ENCODE peak calls at places on chromosomes 4 and X, in seven cellular contexts. V, H, I, C, S, N and E are unnamed samples. For H3K27me3, the result is how much of the 10 kb centered on the place peaks cover.

GRCh38 chr4:7048642-7049041 is 5.5 kb downstream of the TADA2B start:
- DNase-seq in V (no peak), H (no peak), I (no peak), C (no peak), S (no peak), N (no peak), E (no peak)

GRCh38 chr4:8409271-8410065 is 31.1 kb downstream of the ACOX3 start:
- DNase-seq in V (no peak), H (peak), I (peak), C (no peak), S (no peak), N (peak), E (no peak)

GRCh38 chr4:155033604-155034003 is 174.8 kb upstream of the NPY2R start:
- DNase-seq in V (no peak), H (no peak), I (no peak), C (peak), S (no peak), N (peak), E (no peak)

GRCh38 chr4:137359691-137360315 is 172.5 kb downstream of the PCDH18 start:
- DNase-seq in V (peak), H (no peak), I (no peak), C (no peak), S (no peak), N (no peak), E (no peak)

GRCh38 chr4:108426493-108426892 is 193.9 kb upstream of the RPL34 start:
- DNase-seq in V (no peak), H (no peak), I (no peak), C (no peak), S (no peak), N (no peak), E (no peak)

GRCh38 chr4:83252782-83253405 is 31.7 kb downstream of the COQ2 start:
- DNase-seq in V (no peak), H (peak), I (peak), C (peak), S (peak), N (peak), E (no peak)

GRCh38 chrX:153818571-153819397 is 11.6 kb downstream of the PDZD4 start:
- DNase-seq in V (no peak), H (peak), I (no peak), C (no peak), S (no peak), N (peak), E (peak)

GRCh38 chrX:100928660-100929613 is at the start of gene XKRX:
- DNase-seq in V (no peak), H (peak), I (peak), C (no peak), S (no peak), N (peak), E (no peak)

GRCh38 chr4:14719053-14719452 is 283.2 kb upstream of the CPEB2 start:
- DNase-seq in V (no peak), H (peak), I (no peak), C (no peak), S (no peak), N (no peak), E (no peak)

GRCh38 chr4:85228264-85228663 is 246.7 kb upstream of the ARHGAP24 start:
- DNase-seq in V (no peak), H (no peak), I (peak), C (no peak), S (no peak), N (no peak), E (no peak)

GRCh38 chr4:110361921-110362320 is 114.0 kb upstream of the ENPEP start:
- DNase-seq in V (no peak), H (no peak), I (no peak), C (no peak), S (no peak), N (no peak), E (no peak)

GRCh38 chrX:134676440-134676839 is 18.2 kb upstream of the PLAC1 start:
- DNase-seq in V (no peak), H (no peak), I (no peak), C (no peak), S (no peak), N (no peak), E (no peak)

GRCh38 chr4:17066972-17067371 is 168.5 kb upstream of the LDB2 start:
- DNase-seq in V (peak), H (no peak), I (no peak), C (no peak), S (no peak), N (no peak), E (no peak)

GRCh38 chr4:67593741-67594175 is 35.2 kb downstream of the STAP1 start:
- DNase-seq in V (no peak), H (no peak), I (no peak), C (no peak), S (no peak), N (no peak), E (no peak)

GRCh38 chr4:138898282-138898681 is 117.3 kb upstream of the NOCT start:
- DNase-seq in V (no peak), H (no peak), I (no peak), C (no peak), S (no peak), N (peak), E (no peak)

GRCh38 chr4:151798678-151799416 is 38.0 kb upstream of the GATB start:
- DNase-seq in V (no peak), H (no peak), I (no peak), C (no peak), S (no peak), N (no peak), E (no peak)

GRCh38 chr4:110059556-110060191 is 138.7 kb downstream of the ELOVL6 start:
- DNase-seq in V (no peak), H (no peak), I (no peak), C (no peak), S (no peak), N (no peak), E (no peak)

GRCh38 chrX:119826399-119826959 is 26.3 kb downstream of the UPF3B start:
- DNase-seq in V (no peak), H (no peak), I (no peak), C (peak), S (no peak), N (no peak), E (no peak)

GRCh38 chr4:152408514-152409327 is 127.2 kb downstream of the FBXW7 start:
- DNase-seq in V (no peak), H (no peak), I (peak), C (peak), S (no peak), N (peak), E (no peak)

GRCh38 chr4:165394275-165394674 is 15.5 kb downstream of the CPE start:
- DNase-seq in V (no peak), H (no peak), I (no peak), C (no peak), S (no peak), N (no peak), E (no peak)

GRCh38 chr4:18077808-18078207 is 56.3 kb upstream of the LCORL start:
- DNase-seq in V (no peak), H (no peak), I (no peak), C (no peak), S (no peak), N (no peak), E (no peak)

GRCh38 chr4:80202784-80203553 is 5.7 kb downstream of the PRDM8 start:
- DNase-seq in V (no peak), H (peak), I (no peak), C (no peak), S (no peak), N (no peak), E (peak)

GRCh38 chrX:76862509-76862908 is 435.0 kb downstream of the MAGEE1 start:
- DNase-seq in V (no peak), H (no peak), I (no peak), C (no peak), S (no peak), N (no peak), E (no peak)

GRCh38 chr4:95732061-95732460 is 107.8 kb upstream of the PDHA2 start:
- DNase-seq in V (no peak), H (no peak), I (no peak), C (no peak), S (no peak), N (no peak), E (no peak)

GRCh38 chr4:186104895-186105720 is 604 bp downstream of the FAM149A start:
- DNase-seq in V (no peak), H (peak), I (no peak), C (no peak), S (no peak), N (peak), E (peak)

GRCh38 chr4:22237155-22237751 is 278.6 kb downstream of the ADGRA3 start:
- DNase-seq in V (no peak), H (peak), I (peak), C (peak), S (peak), N (peak), E (no peak)

GRCh38 chrX:40108959-40109287 is 11.2 kb upstream of the BCOR start:
- DNase-seq in V (no peak), H (peak), I (peak), C (no peak), S (no peak), N (no peak), E (peak)

GRCh38 chr4:5912614-5913019 is 19.7 kb upstream of the CRMP1 start:
- DNase-seq in V (no peak), H (no peak), I (no peak), C (no peak), S (no peak), N (no peak), E (no peak)

GRCh38 chr4:41532880-41533279 is 5.1 kb upstream of the LIMCH1 start:
- DNase-seq in V (no peak), H (peak), I (no peak), C (no peak), S (no peak), N (no peak), E (no peak)

GRCh38 chrX:40420899-40421729 is 159.7 kb upstream of the ATP6AP2 start:
- DNase-seq in V (no peak), H (peak), I (no peak), C (peak), S (no peak), N (no peak), E (no peak)

GRCh38 chr4:18847276-18847890 is 825.8 kb upstream of the LCORL start:
- DNase-seq in V (no peak), H (no peak), I (no peak), C (no peak), S (no peak), N (no peak), E (no peak)

GRCh38 chrX:9342581-9343051 is 122.2 kb upstream of the TBL1X start:
- DNase-seq in V (no peak), H (peak), I (peak), C (peak), S (peak), N (peak), E (peak)

GRCh38 chrX:111868726-111869638 is 7.0 kb upstream of the TRPC5OS start:
- DNase-seq in V (no peak), H (no peak), I (no peak), C (no peak), S (no peak), N (peak), E (no peak)

GRCh38 chrX:110276778-110277177 is 41.1 kb downstream of the AMMECR1 start:
- DNase-seq in V (no peak), H (no peak), I (no peak), C (no peak), S (no peak), N (no peak), E (no peak)

GRCh38 chrX:8939344-8939743 is 94.6 kb downstream of the FAM9B start:
- DNase-seq in V (no peak), H (no peak), I (no peak), C (no peak), S (no peak), N (peak), E (no peak)

GRCh38 chr4:110007217-110007616 is 94.5 kb downstream of the EGF start:
- DNase-seq in V (no peak), H (no peak), I (no peak), C (peak), S (no peak), N (no peak), E (no peak)

GRCh38 chrX:38561951-38562719 is 793 bp downstream of the TSPAN7 start:
- DNase-seq in V (no peak), H (peak), I (no peak), C (peak), S (no peak), N (peak), E (peak)

GRCh38 chrX:41200785-41201184 is 115.5 kb downstream of the USP9X start:
- DNase-seq in V (no peak), H (no peak), I (no peak), C (no peak), S (no peak), N (no peak), E (no peak)

GRCh38 chr4:139875456-139875855 is 209.8 kb downstream of the MGST2 start:
- DNase-seq in V (no peak), H (no peak), I (no peak), C (no peak), S (peak), N (no peak), E (no peak)

GRCh38 chr4:149605601-149606378 is 209.9 kb downstream of the IQCM start:
- DNase-seq in V (peak), H (no peak), I (no peak), C (no peak), S (peak), N (no peak), E (no peak)

DNA sequence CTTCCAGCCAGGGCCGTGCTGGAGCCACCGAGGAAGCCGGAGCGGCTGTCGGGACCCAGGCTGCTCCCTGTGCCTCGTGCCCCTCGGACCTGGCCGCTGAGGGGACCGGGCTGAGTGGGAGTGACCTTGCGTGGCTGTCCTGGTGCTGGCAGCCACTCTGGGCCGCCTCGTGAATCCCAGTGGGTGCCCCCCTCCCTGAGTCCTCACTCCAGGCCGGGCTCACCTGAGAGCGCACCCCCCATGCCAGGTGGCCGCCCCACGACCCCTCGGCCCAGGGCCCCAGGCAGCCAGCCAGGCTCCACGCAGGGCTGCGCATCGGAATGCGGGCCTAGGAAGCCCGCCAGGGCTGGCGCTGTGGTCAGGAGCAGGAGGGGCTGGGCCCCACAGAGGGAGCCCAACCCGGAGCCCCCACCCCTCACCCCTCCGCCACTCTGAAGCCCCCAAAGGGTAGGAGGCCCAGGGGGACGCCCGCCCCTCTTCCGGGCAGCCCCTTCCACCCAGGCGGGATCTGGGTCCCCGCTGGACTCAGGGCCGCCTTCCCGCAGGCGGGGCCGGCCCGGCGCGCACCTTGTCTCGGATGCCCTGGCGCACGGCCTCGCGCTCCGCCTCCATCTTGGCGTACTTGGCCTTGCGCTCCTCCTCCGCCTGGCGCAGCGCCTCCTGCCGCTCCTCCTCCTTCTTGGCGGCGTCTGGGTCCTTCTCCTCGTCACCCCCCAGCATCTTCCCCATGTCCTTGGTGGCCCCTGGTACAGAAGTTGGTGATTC is 33.9 kb downstream of the CPLX1 start:
- DNase-seq in V (no peak), H (no peak), I (peak), C (no peak), S (no peak), N (no peak), E (no peak)
- H3K27me3 ChIP-seq in V (half or more), H (under half), I (under half), C (under half), S (under half), N (under half), E (half or more)

DNA sequence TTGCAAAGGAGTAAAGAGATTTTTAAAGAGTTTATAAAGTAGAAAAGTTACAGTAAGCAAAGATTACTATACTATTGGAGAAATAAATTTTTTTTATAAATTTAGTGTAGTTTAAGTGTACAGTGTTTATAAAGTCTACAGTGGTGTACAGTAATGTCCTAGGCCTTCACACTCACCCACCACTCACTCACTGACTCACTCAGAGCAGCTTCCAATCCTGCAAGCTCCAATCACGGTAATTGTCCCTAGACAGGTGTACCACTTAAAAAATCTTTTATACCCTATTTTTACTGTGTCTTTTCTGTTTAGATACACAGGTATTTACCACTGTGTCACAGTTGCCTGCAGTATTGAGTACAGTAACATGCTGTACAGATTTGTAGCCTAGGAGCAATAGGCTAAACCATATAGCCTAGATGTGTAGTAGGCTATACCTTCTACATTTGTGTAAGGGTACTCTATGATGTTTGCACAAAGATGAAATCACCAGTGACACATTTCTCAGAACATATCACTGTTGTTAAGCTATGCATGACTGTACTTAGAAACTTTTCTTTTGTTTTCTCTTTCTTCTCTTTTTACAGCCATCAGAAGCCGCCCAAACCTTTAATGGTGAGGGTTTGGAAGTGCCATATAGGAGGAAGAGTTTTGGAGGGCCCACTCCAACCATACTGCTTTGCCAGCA is 11.8 kb upstream of the SH3RF1 start:
- DNase-seq in V (no peak), H (no peak), I (no peak), C (no peak), S (no peak), N (no peak), E (no peak)
- H3K4me3 ChIP-seq in V (no peak), H (no peak), I (no peak), C (no peak), S (no peak), N (no peak), E (no peak)

GRCh38 chrX:43556207-43556606 is 99.9 kb upstream of the MAOA start:
- DNase-seq in V (no peak), H (no peak), I (no peak), C (no peak), S (no peak), N (no peak), E (no peak)
- H3K27me3 ChIP-seq in V (under half), H (under half), I (under half), C (under half), S (under half), N (under half), E (under half)

DNA sequence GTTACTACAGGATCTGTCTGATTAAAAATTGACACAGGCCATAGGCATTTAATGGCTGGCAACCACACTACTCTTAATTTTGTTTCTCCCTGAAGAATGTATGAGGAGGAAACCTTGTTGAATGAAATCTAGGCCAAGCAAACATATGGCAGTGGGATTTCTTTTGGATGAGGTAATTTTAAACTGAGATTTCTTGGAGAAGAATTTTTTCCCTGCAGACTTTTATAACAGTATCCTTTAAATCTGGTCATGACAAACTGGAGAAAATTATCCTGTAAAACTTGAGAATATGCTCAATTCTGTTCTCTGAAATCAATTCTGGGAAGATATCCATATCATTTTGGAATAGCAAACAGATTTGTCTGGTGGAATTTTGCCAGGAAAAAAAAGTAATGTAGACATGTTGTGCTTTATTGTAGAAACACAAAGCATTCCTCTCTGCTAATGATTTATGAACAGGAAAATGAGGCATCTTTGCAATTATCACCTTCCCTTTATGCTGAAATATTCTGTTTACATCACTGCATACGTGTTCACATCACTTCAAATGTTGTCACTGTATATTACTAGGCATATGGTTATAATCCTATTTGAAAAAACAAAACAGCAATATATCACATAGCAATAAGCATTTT is 108.3 kb upstream of the ARSJ start:
- DNase-seq in V (peak), H (no peak), I (no peak), C (no peak), S (no peak), N (no peak), E (no peak)
- H3K4me3 ChIP-seq in V (no peak), H (no peak), I (no peak), C (no peak), S (no peak), N (no peak), E (no peak)

GRCh38 chr4:112520598-112521122 is 4.7 kb upstream of the NEUROG2 start:
- DNase-seq in V (no peak), H (no peak), I (peak), C (no peak), S (no peak), N (no peak), E (no peak)
- H3K27me3 ChIP-seq in V (half or more), H (under half), I (under half), C (under half), S (half or more), N (half or more), E (half or more)